ENCODE peak calls at places on chromosomes 5 and 9, in five cellular contexts. F is brain microvascular endothelial cell, V is thyroid gland, K is GM12865, Z is RCC 7860. A is an unnamed sample.

GRCh38 chr5:109965634-109966033 is 275.9 kb downstream of the MAN2A1 start:
- DNase-seq in F (no peak), K (no peak), V (no peak), Z (no peak), A (no peak)

GRCh38 chr9:113593682-113594281 is 130.3 kb downstream of the RGS3 start:
- DNase-seq in F (peak; percentile 99), Z (peak; percentile 99), V (peak; percentile 91), K (peak; percentile 77), A (peak; percentile 92)

GRCh38 chr5:174324680-174325079 is 279.2 kb downstream of the NSG2 start:
- DNase-seq in K (no peak), F (no peak), Z (no peak), V (no peak), A (no peak)

GRCh38 chr5:74539986-74540385 is 100.5 kb downstream of the ENC1 start:
- DNase-seq in Z (no peak), K (no peak), F (no peak), V (no peak), A (no peak)

GRCh38 chr5:53253421-53253871 is 143.9 kb upstream of the MOCS2 start:
- DNase-seq in K (peak; percentile 2), V (no peak), F (peak; percentile 61), Z (no peak), A (peak; percentile 13)

GRCh38 chr9:38416461-38416860 is 7.8 kb downstream of the IGFBPL1 start:
- DNase-seq in F (no peak), Z (no peak), K (no peak), V (no peak), A (no peak)

GRCh38 chr5:168974081-168974480 is 326.9 kb downstream of the SLIT3 start:
- DNase-seq in Z (peak; percentile 54), V (no peak), F (no peak), K (no peak), A (no peak)

GRCh38 chr9:715310-715709 is 126.2 kb upstream of the DMRT1 start:
- DNase-seq in K (no peak), Z (no peak), F (no peak), V (peak; percentile 54), A (no peak)

GRCh38 chr5:151384106-151384505 is 36.7 kb upstream of the SLC36A2 start:
- DNase-seq in V (no peak), K (no peak), F (no peak), Z (no peak), A (no peak)

GRCh38 chr5:132238169-132238744 is 10.6 kb upstream of the P4HA2 start:
- DNase-seq in F (peak; percentile 69), K (peak; percentile 79), V (peak; percentile 75), Z (peak; percentile 53), A (peak; percentile 53)

GRCh38 chr9:110655723-110656641 is 12.6 kb upstream of the MUSK start:
- DNase-seq in Z (no peak), K (no peak), F (peak; percentile 14), V (peak; percentile 5), A (no peak)

GRCh38 chr9:127970401-127971313 is 10.1 kb downstream of the EEIG1 start:
- DNase-seq in V (no peak), K (peak; percentile 96), F (no peak), Z (no peak), A (no peak)

GRCh38 chr5:94199566-94199965 is 418.8 kb downstream of the KIAA0825 start:
- DNase-seq in F (no peak), K (no peak), Z (no peak), V (no peak), A (no peak)

GRCh38 chr5:173453167-173453566 is 125.0 kb upstream of the STC2 start:
- DNase-seq in V (no peak), K (no peak), Z (peak; percentile 44), F (no peak), A (no peak)

GRCh38 chr9:108093773-108094675 is 604.5 kb upstream of the KLF4 start:
- DNase-seq in V (no peak), Z (peak; percentile 98), F (peak; percentile 2), K (no peak), A (peak; percentile 90)

GRCh38 chr9:114869845-114870244 is 60.5 kb downstream of the TNFSF8 start:
- DNase-seq in F (no peak), Z (no peak), K (no peak), V (no peak), A (no peak)

GRCh38 chr9:98521141-98521540 is 187.6 kb downstream of the GABBR2 start:
- DNase-seq in F (peak; percentile 54), K (no peak), V (no peak), Z (peak; percentile 50), A (no peak)

A was measured in astrocyte of the cerebellum.